ENCODE peak calls at places on chromosomes 4 and X, in four cellular contexts. Y is cardiac muscle cell, J is AG04449, H is keratinocyte. N is an unnamed sample.
A peak's percentile ranks its signal among the peaks of the same experiment; 100 is the strongest.

GRCh38 chr4:162075691-162076090 is 88.1 kb downstream of the FSTL5 start:
- DNase-seq in Y (no peak), H (no peak), J (no peak), N (no peak)

GRCh38 chr4:55303818-55304217 is 42.2 kb upstream of the SRD5A3 start:
- DNase-seq in H (peak; percentile 35), J (no peak), Y (no peak), N (peak; percentile 44)

GRCh38 chr4:24659241-24659961 is 75.0 kb upstream of the DHX15 start:
- DNase-seq in J (no peak), H (no peak), Y (no peak), N (no peak)

GRCh38 chr4:42397635-42398447 is 553 bp downstream of the SHISA3 start:
- DNase-seq in H (no peak), Y (peak; percentile 43), J (no peak), N (no peak)

GRCh38 chr4:59243038-59243437 is 1957.1 kb upstream of the ADGRL3 start:
- DNase-seq in Y (no peak), H (no peak), J (no peak), N (no peak)

GRCh38 chrX:103329991-103330390 is at the start of gene TCEAL7:
- DNase-seq in Y (no peak), H (no peak), J (no peak), N (peak; percentile 4)

GRCh38 chrX:134631404-134632346 is 26.6 kb downstream of the PLAC1 start:
- DNase-seq in H (no peak), Y (no peak), J (peak; percentile 37), N (no peak)

GRCh38 chr4:185341377-185341776 is 54.3 kb downstream of the LRP2BP start:
- DNase-seq in H (no peak), J (no peak), Y (no peak), N (no peak)

GRCh38 chr4:71833175-71833900 is 49.5 kb upstream of the GC start:
- DNase-seq in H (no peak), Y (peak; percentile 94), J (no peak), N (no peak)

GRCh38 chr4:102151696-102152095 is 193.6 kb downstream of the SLC39A8 start:
- DNase-seq in Y (no peak), J (no peak), H (no peak), N (no peak)

GRCh38 chr4:31613946-31614623 is 893.9 kb downstream of the PCDH7 start:
- DNase-seq in J (no peak), Y (no peak), H (no peak), N (no peak)

GRCh38 chr4:57065730-57066482 is 44.3 kb downstream of the IGFBP7 start:
- DNase-seq in Y (no peak), J (no peak), H (no peak), N (peak; percentile 15)

GRCh38 chr4:182143822-182144620 is 99.2 kb upstream of the TENM3 start:
- DNase-seq in H (no peak), Y (peak; percentile 49), J (peak; percentile 38), N (peak; percentile 76)

GRCh38 chr4:2141762-2142520 is 82.8 kb downstream of the NAT8L start:
- DNase-seq in J (no peak), H (no peak), Y (no peak), N (no peak)

GRCh38 chr4:83115656-83116285 is 1.2 kb upstream of the PLAC8 start:
- DNase-seq in Y (no peak), J (no peak), H (no peak), N (no peak)

GRCh38 chr4:675980-676870 is 1.9 kb downstream of the MYL5 start:
- DNase-seq in Y (no peak), J (no peak), H (no peak), N (no peak)

GRCh38 chr4:36038521-36038920 is 205.8 kb downstream of the ARAP2 start:
- DNase-seq in Y (no peak), J (no peak), H (no peak), N (no peak)

GRCh38 chrX:8033175-8033574 is 106.0 kb upstream of the PNPLA4 start:
- DNase-seq in Y (no peak), J (no peak), H (no peak), N (no peak)

GRCh38 chr4:48974979-48975640 is 11.0 kb upstream of the CWH43 start:
- DNase-seq in J (no peak), H (no peak), Y (no peak), N (no peak)

GRCh38 chr4:120857312-120857711 is 65.2 kb downstream of the PRDM5 start:
- DNase-seq in J (no peak), Y (no peak), H (no peak), N (peak; percentile 24)

GRCh38 chr4:105350859-105351494 is 122.9 kb downstream of the PPA2 start:
- DNase-seq in J (peak; percentile 31), H (no peak), Y (no peak), N (no peak)

GRCh38 chrX:51931761-51932160 is 38.3 kb downstream of the MAGED1 start:
- DNase-seq in H (no peak), Y (no peak), J (no peak), N (no peak)

GRCh38 chr4:123597586-123597985 is 201.0 kb downstream of the SPRY1 start:
- DNase-seq in J (peak; percentile 40), Y (no peak), H (no peak), N (peak; percentile 45)

GRCh38 chr4:114378306-114378903 is 220.2 kb upstream of the UGT8 start:
- DNase-seq in J (no peak), Y (no peak), H (no peak), N (peak; percentile 52)

GRCh38 chr4:3270141-3270611 is 21.2 kb downstream of the MSANTD1 start:
- DNase-seq in H (no peak), J (no peak), Y (no peak), N (no peak)

GRCh38 chrX:43469391-43470054 is 186.6 kb upstream of the MAOA start:
- DNase-seq in H (no peak), J (no peak), Y (no peak), N (no peak)

GRCh38 chr4:103118171-103118570 is 18.5 kb upstream of the BDH2 start:
- DNase-seq in J (no peak), Y (no peak), H (no peak), N (no peak)

GRCh38 chrX:9604111-9604907 is 139.5 kb downstream of the TBL1X start:
- DNase-seq in J (no peak), H (no peak), Y (no peak), N (no peak)

GRCh38 chrX:103941201-103941975 is 21.0 kb upstream of the TMSB15B start:
- DNase-seq in Y (peak; percentile 45), H (no peak), J (no peak), N (peak; percentile 22)

GRCh38 chr4:182276214-182277109 is 33.3 kb downstream of the TENM3 start:
- DNase-seq in Y (peak; percentile 92), H (no peak), J (no peak), N (no peak)

GRCh38 chr4:157819693-157820464 is 352.9 kb downstream of the GASK1B start:
- DNase-seq in J (no peak), Y (no peak), H (no peak), N (no peak)

GRCh38 chr4:78022517-78022916 is 34.6 kb upstream of the FRAS1 start:
- DNase-seq in J (no peak), H (no peak), Y (no peak), N (no peak)

GRCh38 chr4:7539659-7540058 is 104.9 kb upstream of the PSAPL1 start:
- DNase-seq in H (peak; percentile 28), J (no peak), Y (no peak), N (no peak)

GRCh38 chrX:13372203-13372980 is 52.5 kb upstream of the ATXN3L start:
- DNase-seq in J (no peak), H (no peak), Y (no peak), N (no peak)

GRCh38 chr4:8703401-8703696 is 110.8 kb downstream of the CPZ start:
- DNase-seq in H (no peak), J (no peak), Y (no peak), N (no peak)

DNA sequence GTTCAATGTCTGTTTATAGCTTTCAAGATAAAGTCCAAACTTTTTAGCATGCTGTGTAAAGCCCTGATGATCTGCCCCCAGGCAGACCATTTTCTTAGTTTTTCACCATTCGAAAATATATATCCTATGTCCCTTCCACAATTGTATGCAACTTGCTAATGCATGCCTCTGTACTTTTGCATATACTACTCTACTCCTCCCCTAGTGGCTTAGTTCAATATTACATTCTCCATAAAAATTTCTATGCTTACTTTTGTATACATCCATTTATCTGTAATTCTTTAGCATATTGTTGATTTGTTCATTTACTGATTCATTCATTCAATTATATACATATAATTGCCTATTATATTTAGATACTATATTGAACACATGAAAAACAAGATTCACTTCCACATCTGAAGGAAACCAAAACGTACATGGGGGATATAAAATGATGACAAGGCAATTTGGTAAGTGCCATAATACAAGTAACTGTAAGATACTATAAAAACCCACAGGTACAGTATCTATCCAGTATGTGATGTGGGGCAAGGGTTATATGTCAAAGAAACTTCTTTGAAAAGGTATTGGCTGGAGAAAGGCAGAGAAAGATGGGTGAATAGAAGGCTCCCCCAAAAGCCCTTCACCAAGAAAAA is 902.5 kb downstream of the FAM133A start:
- DNase-seq in H (no peak), Y (no peak), J (no peak), N (no peak)
- TF ChIP-seq CTCF in H (peak; percentile 29), Y (no peak), J (no peak), N (peak; percentile 19)

GRCh38 chrX:40173662-40174593 is 76.2 kb upstream of the BCOR start:
- DNase-seq in H (no peak), Y (peak; percentile 59), J (no peak), N (peak; percentile 40)
- TF ChIP-seq CTCF in H (no peak), Y (peak; percentile 4), J (no peak), N (no peak)

GRCh38 chrX:96770315-96770714 is 85.7 kb downstream of the DIAPH2 start:
- DNase-seq in J (no peak), H (no peak), Y (peak; percentile 24), N (peak; percentile 0)
- TF ChIP-seq CTCF in J (no peak), H (peak; percentile 38), Y (peak; percentile 31), N (peak; percentile 73)

GRCh38 chrX:122092978-122093377 is 1045.6 kb downstream of the GLUD2 start:
- DNase-seq in Y (no peak), H (no peak), J (no peak), N (no peak)
- TF ChIP-seq CTCF in Y (no peak), H (no peak), J (no peak), N (peak; percentile 48)

DNA sequence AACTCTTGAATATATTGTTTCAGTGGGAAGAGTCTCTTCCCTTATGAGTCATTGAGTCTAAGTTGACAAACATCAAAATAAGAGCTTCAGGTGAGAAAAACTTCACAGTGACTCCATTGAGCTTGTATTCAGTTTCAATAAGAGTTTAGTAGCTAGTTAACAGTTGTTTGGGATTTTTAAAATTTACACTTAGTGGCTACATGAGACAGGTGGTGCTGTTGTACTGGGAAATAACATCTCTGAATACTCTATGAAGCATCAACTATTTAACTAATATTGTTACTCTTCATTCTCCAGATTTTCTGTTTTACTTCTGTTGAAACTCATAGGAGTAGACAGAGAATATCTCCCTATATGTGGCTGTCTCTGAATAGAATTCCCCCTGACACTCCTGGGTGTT is 1609.1 kb downstream of the C4orf33 start:
- DNase-seq in J (no peak), H (no peak), Y (no peak), N (no peak)
- TF ChIP-seq CTCF in J (no peak), H (peak; percentile 28), Y (no peak), N (peak; percentile 12)

GRCh38 chr4:76420311-76420710 is 630 bp downstream of the CCDC158 start:
- DNase-seq in H (no peak), Y (no peak), J (no peak), N (no peak)

GRCh38 chr4:76429636-76430035 is 5.4 kb upstream of the SHROOM3 start:
- DNase-seq in J (no peak), H (no peak), Y (no peak), N (no peak)

GRCh38 chr4:76420901-76421581 is at the start of gene CCDC158:
- DNase-seq in Y (no peak), J (no peak), H (no peak), N (no peak)

GRCh38 chr4:76430519-76431388 is 4.3 kb upstream of the SHROOM3 start:
- DNase-seq in J (peak; percentile 14), Y (peak; percentile 69), H (no peak), N (peak; percentile 61)

GRCh38 chr4:76426272-76426671 is 5.3 kb upstream of the CCDC158 start:
- DNase-seq in H (no peak), Y (no peak), J (no peak), N (no peak)
- TF ChIP-seq CTCF in H (peak; percentile 16), Y (peak; percentile 14), J (no peak), N (peak; percentile 37)